ENCODE peak calls at places on chromosomes 16 and 17, in eight cellular contexts. R, W, F, E, D, H, X and T are unnamed samples.

GRCh38 chr16:60792437-60792836 is 1243.8 kb downstream of the CDH8 start:
- DNase-seq in R (no peak), W (no peak), F (no peak), E (no peak), D (no peak), H (no peak), X (no peak), T (no peak)

GRCh38 chr17:57442914-57443571 is 186.7 kb downstream of the MSI2 start:
- DNase-seq in R (peak; percentile 82), W (peak; percentile 34), F (peak; percentile 36), E (peak; percentile 30), D (peak; percentile 74), H (peak; percentile 28), X (peak; percentile 69), T (no peak)

GRCh38 chr17:42683407-42684031 is 1.2 kb downstream of the CNTNAP1 start:
- DNase-seq in R (no peak), W (no peak), F (peak; percentile 63), E (no peak), D (no peak), H (no peak), X (peak; percentile 35), T (peak; percentile 46)

GRCh38 chr16:78505544-78506371 is 406.3 kb downstream of the WWOX start:
- DNase-seq in R (no peak), W (peak; percentile 33), F (peak; percentile 33), E (no peak), D (no peak), H (no peak), X (no peak), T (no peak)

GRCh38 chr17:78341559-78342437 is 18.1 kb downstream of the SOCS3 start:
- DNase-seq in R (peak; percentile 59), W (peak; percentile 95), F (peak; percentile 79), E (no peak), D (no peak), H (peak; percentile 83), X (no peak), T (peak; percentile 74)

GRCh38 chr16:2142942-2143868 is 5.2 kb upstream of the RAB26 start:
- DNase-seq in R (no peak), W (no peak), F (no peak), E (no peak), D (no peak), H (no peak), X (no peak), T (no peak)

GRCh38 chr17:75110307-75110937 is 653 bp downstream of the ARMC7 start:
- DNase-seq in R (no peak), W (no peak), F (peak; percentile 47), E (no peak), D (no peak), H (no peak), X (peak; percentile 27), T (no peak)

GRCh38 chr17:81328489-81328888 is 33.4 kb upstream of the SLC38A10 start:
- DNase-seq in R (no peak), W (no peak), F (no peak), E (no peak), D (no peak), H (no peak), X (no peak), T (no peak)

GRCh38 chr17:51257150-51258081 is 2.4 kb downstream of the MBTD1 start:
- DNase-seq in R (no peak), W (peak; percentile 13), F (no peak), E (no peak), D (no peak), H (no peak), X (no peak), T (no peak)

GRCh38 chr17:58313815-58314705 is 14.5 kb downstream of the TSPOAP1 start:
- DNase-seq in R (no peak), W (no peak), F (peak; percentile 14), E (no peak), D (no peak), H (no peak), X (no peak), T (no peak)

GRCh38 chr17:68052810-68053209 is 17.3 kb downstream of the KPNA2 start:
- DNase-seq in R (no peak), W (no peak), F (no peak), E (no peak), D (no peak), H (no peak), X (no peak), T (no peak)

GRCh38 chr16:48635199-48635718 is 25.3 kb upstream of the N4BP1 start:
- DNase-seq in R (no peak), W (no peak), F (peak; percentile 8), E (no peak), D (no peak), H (no peak), X (no peak), T (no peak)